ENCODE peak calls at places on chromosomes 5 and 9, in ten cellular contexts. N, M, H, O, C, P, G, X, R and F are unnamed samples. For H3K9me3, the result is how much of the 10 kb centered on the place peaks cover.

GRCh38 chr9:89254773-89255125 is 56.2 kb upstream of the CKS2 start:
- DNase-seq in G (no peak), N (no peak), R (no peak), C (no peak), M (no peak), X (no peak), O (no peak), P (no peak), H (no peak), F (no peak)

GRCh38 chr5:94374336-94374735 is 244.1 kb downstream of the KIAA0825 start:
- DNase-seq in M (no peak), R (no peak), G (no peak), N (no peak), H (no peak), P (no peak), X (no peak), O (no peak), C (no peak), F (no peak)

GRCh38 chr9:85228111-85228855 is 513.5 kb downstream of the AGTPBP1 start:
- DNase-seq in C (no peak), H (no peak), R (no peak), P (no peak), G (no peak), O (no peak), X (no peak), M (no peak), N (no peak), F (no peak)

GRCh38 chr5:167440846-167441245 is 850.6 kb upstream of the WWC1 start:
- DNase-seq in O (no peak), C (no peak), N (no peak), M (no peak), P (no peak), X (no peak), G (no peak), R (no peak), H (no peak), F (no peak)

GRCh38 chr5:100644206-100644605 is 109.0 kb downstream of the FAM174A start:
- DNase-seq in R (no peak), M (no peak), G (no peak), O (no peak), N (no peak), P (no peak), H (no peak), C (no peak), X (no peak), F (no peak)

GRCh38 chr9:35660966-35661413 is 2.9 kb downstream of the CCDC107 start:
- DNase-seq in N (no peak), P (no peak), G (no peak), X (peak), M (peak), R (no peak), H (peak), C (no peak), O (peak), F (no peak)

GRCh38 chr5:52725781-52726180 is 61.9 kb upstream of the ITGA1 start:
- DNase-seq in X (no peak), H (no peak), C (peak), G (no peak), P (no peak), M (peak), N (no peak), R (peak), O (no peak), F (peak)

GRCh38 chr9:93286252-93287188 is 102.6 kb downstream of the WNK2 start:
- DNase-seq in P (no peak), N (no peak), X (no peak), G (no peak), C (no peak), H (no peak), O (no peak), M (no peak), R (no peak), F (no peak)

GRCh38 chr5:146441896-146442295 is 5.2 kb upstream of the TCERG1 start:
- DNase-seq in N (no peak), O (no peak), C (no peak), P (no peak), M (no peak), G (no peak), X (no peak), H (no peak), R (no peak), F (no peak)

GRCh38 chr5:169767938-169768337 is 130.9 kb downstream of the DOCK2 start:
- DNase-seq in G (no peak), N (no peak), P (no peak), O (no peak), H (no peak), X (no peak), M (no peak), C (peak), R (peak), F (no peak)

GRCh38 chr5:172642511-172642910 is 1.4 kb downstream of the NEURL1B start:
- DNase-seq in P (no peak), R (no peak), H (no peak), X (no peak), N (no peak), C (no peak), G (no peak), M (no peak), O (no peak), F (no peak)

GRCh38 chr5:29896651-29897050 is 1296.8 kb upstream of the CDH6 start:
- DNase-seq in O (no peak), H (no peak), X (no peak), P (no peak), C (no peak), G (no peak), N (no peak), M (no peak), R (no peak), F (no peak)

GRCh38 chr9:5893134-5893505 is 2.4 kb downstream of the MLANA start:
- DNase-seq in N (no peak), R (no peak), M (no peak), C (no peak), O (no peak), G (no peak), X (no peak), H (peak), P (no peak), F (no peak)

GRCh38 chr5:100904259-100904822 is 1.3 kb upstream of the ST8SIA4 start:
- DNase-seq in C (no peak), P (no peak), M (peak), N (no peak), O (peak), R (no peak), H (no peak), G (no peak), X (peak), F (no peak)

GRCh38 chr5:125639858-125640257 is 783.4 kb upstream of the GRAMD2B start:
- DNase-seq in P (no peak), M (no peak), C (no peak), R (no peak), H (no peak), G (no peak), N (no peak), O (no peak), X (no peak), F (no peak)

GRCh38 chr5:85049020-85049419 is 664.3 kb upstream of the EDIL3 start:
- DNase-seq in N (no peak), C (no peak), H (peak), P (no peak), R (no peak), M (no peak), O (peak), G (no peak), X (no peak), F (no peak)

GRCh38 chr9:87554976-87555375 is 57.3 kb downstream of the DAPK1 start:
- DNase-seq in N (no peak), C (no peak), P (no peak), G (no peak), X (no peak), H (no peak), R (no peak), O (no peak), M (no peak), F (no peak)

GRCh38 chr9:98379572-98379971 is 124.1 kb upstream of the TBC1D2 start:
- DNase-seq in H (no peak), C (no peak), X (no peak), G (no peak), O (no peak), M (no peak), P (no peak), N (no peak), R (no peak), F (no peak)

GRCh38 chr5:14069021-14069420 is 74.1 kb upstream of the TRIO start:
- DNase-seq in C (no peak), P (no peak), R (no peak), M (no peak), X (no peak), H (no peak), N (no peak), O (no peak), G (no peak), F (no peak)

GRCh38 chr5:133240425-133241091 is 188.7 kb downstream of the HSPA4 start:
- DNase-seq in C (peak), N (peak), M (no peak), X (peak), G (peak), H (peak), O (peak), P (no peak), R (peak), F (peak)

GRCh38 chr5:150398432-150399157 is 14.1 kb downstream of the CD74 start:
- DNase-seq in P (no peak), R (no peak), X (peak), H (no peak), G (no peak), N (no peak), C (no peak), O (peak), M (peak), F (no peak)

GRCh38 chr9:127491516-127491915 is 40.2 kb downstream of the LRSAM1 start:
- DNase-seq in H (no peak), P (no peak), M (no peak), X (no peak), N (no peak), O (no peak), G (no peak), C (no peak), R (no peak), F (no peak)

GRCh38 chr9:125513634-125514413 is 193.2 kb downstream of the MAPKAP1 start:
- DNase-seq in G (peak), R (peak), M (peak), C (peak), N (peak), X (no peak), H (peak), O (peak), P (no peak), F (peak)

GRCh38 chr9:121182437-121182836 is 19.2 kb downstream of the RAB14 start:
- DNase-seq in C (no peak), H (no peak), P (no peak), O (no peak), N (no peak), M (no peak), R (no peak), X (no peak), G (no peak), F (no peak)

GRCh38 chr9:23771746-23772145 is 54.3 kb downstream of the ELAVL2 start:
- DNase-seq in G (no peak), R (no peak), C (no peak), N (no peak), P (no peak), M (no peak), X (no peak), H (no peak), O (no peak), F (no peak)

GRCh38 chr5:10286552-10287227 is 21.0 kb downstream of the CMBL start:
- DNase-seq in G (peak), P (no peak), O (no peak), X (no peak), M (no peak), H (no peak), N (peak), C (peak), R (no peak), F (no peak)

GRCh38 chr5:135140805-135141204 is 106.8 kb upstream of the PITX1 start:
- DNase-seq in O (peak), M (peak), C (peak), H (no peak), X (no peak), R (no peak), N (no peak), P (no peak), G (no peak), F (peak)

GRCh38 chr5:87780831-87781760 is 368.4 kb upstream of the CCNH start:
- DNase-seq in G (peak), C (peak), R (peak), X (peak), O (peak), M (peak), H (peak), P (peak), N (peak), F (peak)

GRCh38 chr9:106682420-106682819 is 180.5 kb upstream of the ZNF462 start:
- DNase-seq in G (no peak), N (no peak), M (no peak), H (no peak), P (no peak), O (no peak), X (no peak), C (no peak), R (no peak), F (no peak)

GRCh38 chr5:76485511-76485910 is 82.4 kb downstream of the IQGAP2 start:
- DNase-seq in M (no peak), X (no peak), N (no peak), C (no peak), G (no peak), P (no peak), H (no peak), O (no peak), R (no peak), F (no peak)

GRCh38 chr5:113122053-113122452 is 145.5 kb downstream of the DCP2 start:
- DNase-seq in N (peak), P (no peak), R (no peak), H (no peak), X (no peak), C (peak), O (no peak), M (no peak), G (no peak), F (no peak)

GRCh38 chr9:87263291-87263690 is 234.4 kb upstream of the DAPK1 start:
- DNase-seq in X (no peak), O (peak), N (no peak), M (no peak), G (no peak), H (no peak), C (no peak), R (no peak), P (peak), F (no peak)

GRCh38 chr9:117545846-117546245 is 131.0 kb upstream of the ASTN2 start:
- DNase-seq in C (no peak), H (no peak), O (no peak), R (no peak), G (no peak), X (no peak), P (no peak), N (no peak), M (no peak), F (no peak)

DNA sequence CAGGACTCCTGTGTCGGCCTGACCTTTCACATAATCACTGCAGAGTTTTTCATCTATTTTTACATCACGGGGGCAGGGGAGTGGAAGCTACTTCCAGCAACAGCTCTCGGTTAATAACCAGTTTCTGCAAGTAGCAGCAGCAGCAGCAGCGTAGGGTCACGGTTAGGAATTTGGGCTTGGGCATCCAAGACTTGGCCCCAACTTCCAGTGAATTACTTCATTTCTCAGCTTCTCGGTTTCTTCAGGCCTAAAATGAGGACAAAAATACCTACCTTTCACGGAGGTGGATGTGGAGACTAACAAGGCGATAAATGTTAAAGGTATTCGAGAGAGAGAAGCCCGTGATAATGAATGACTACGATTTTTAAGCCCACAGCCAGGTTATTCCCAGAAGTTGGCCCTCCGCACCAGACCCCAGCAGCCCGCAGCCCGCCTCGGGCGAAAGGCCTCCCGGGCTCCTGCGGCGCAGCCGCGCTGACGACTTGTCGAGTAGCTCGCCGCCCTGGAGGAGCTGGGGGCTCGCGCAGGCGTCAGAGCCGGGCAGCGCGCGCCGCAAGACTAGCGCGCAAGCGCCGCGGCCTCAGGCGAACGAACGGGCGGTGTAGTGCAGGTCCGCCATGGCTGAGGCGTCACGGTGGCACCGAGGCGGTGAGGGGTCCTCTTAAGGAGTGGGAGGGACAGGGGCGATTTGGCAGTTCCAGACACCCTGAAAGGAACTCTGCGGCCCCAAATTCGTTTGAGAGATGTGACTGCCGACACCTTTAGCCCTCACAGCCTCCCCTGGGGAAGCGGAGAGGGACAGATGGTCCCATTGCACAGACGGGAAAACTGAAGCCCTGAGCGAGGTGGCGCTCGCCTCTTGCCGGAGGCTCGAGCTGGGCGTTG is at the start of gene PKD2L2:
- DNase-seq in X (peak), M (peak), H (no peak), P (peak), N (peak), C (peak), G (peak), R (peak), O (peak), F (peak)
- TF ChIP-seq POLR2A in X (peak), M (peak), H (no peak), P (no peak), N (peak), C (peak), G (peak), R (peak), O (peak), F (peak)

GRCh38 chr9:133290751-133291302 is 15.8 kb upstream of the ABO start:
- DNase-seq in P (no peak), O (no peak), G (no peak), N (no peak), R (no peak), H (no peak), M (no peak), X (no peak), C (no peak), F (no peak)
- H3K9me3 ChIP-seq in P (under half), O (under half), G (under half), N (under half), R (under half), H (under half), M (under half), X (half or more), C (under half), F (under half)

GRCh38 chr5:7897014-7897600 is 28.2 kb downstream of the MTRR start:
- DNase-seq in H (peak), X (no peak), N (no peak), C (no peak), P (peak), R (no peak), G (no peak), O (peak), M (peak), F (no peak)
- TF ChIP-seq CTCF in H (peak), X (no peak), N (no peak), C (no peak), P (peak), R (no peak), G (no peak), O (peak), M (no peak), F (no peak)

GRCh38 chr5:517535-518100 is 6.6 kb downstream of the SLC9A3 start:
- DNase-seq in X (no peak), R (no peak), M (no peak), N (no peak), P (no peak), H (no peak), C (no peak), G (no peak), O (no peak), F (no peak)

GRCh38 chr5:518721-519120 is 5.5 kb downstream of the SLC9A3 start:
- DNase-seq in H (no peak), M (peak), X (no peak), N (no peak), P (no peak), O (no peak), R (no peak), C (no peak), G (no peak), F (peak)

GRCh38 chr5:520850-521226 is 3.4 kb downstream of the SLC9A3 start:
- DNase-seq in X (no peak), P (no peak), M (no peak), H (no peak), O (no peak), N (no peak), G (no peak), R (no peak), C (no peak), F (no peak)

GRCh38 chr5:522899-523657 is 1.2 kb downstream of the SLC9A3 start:
- DNase-seq in X (no peak), H (no peak), M (peak), R (no peak), G (no peak), O (no peak), N (no peak), P (no peak), C (no peak), F (no peak)

DNA sequence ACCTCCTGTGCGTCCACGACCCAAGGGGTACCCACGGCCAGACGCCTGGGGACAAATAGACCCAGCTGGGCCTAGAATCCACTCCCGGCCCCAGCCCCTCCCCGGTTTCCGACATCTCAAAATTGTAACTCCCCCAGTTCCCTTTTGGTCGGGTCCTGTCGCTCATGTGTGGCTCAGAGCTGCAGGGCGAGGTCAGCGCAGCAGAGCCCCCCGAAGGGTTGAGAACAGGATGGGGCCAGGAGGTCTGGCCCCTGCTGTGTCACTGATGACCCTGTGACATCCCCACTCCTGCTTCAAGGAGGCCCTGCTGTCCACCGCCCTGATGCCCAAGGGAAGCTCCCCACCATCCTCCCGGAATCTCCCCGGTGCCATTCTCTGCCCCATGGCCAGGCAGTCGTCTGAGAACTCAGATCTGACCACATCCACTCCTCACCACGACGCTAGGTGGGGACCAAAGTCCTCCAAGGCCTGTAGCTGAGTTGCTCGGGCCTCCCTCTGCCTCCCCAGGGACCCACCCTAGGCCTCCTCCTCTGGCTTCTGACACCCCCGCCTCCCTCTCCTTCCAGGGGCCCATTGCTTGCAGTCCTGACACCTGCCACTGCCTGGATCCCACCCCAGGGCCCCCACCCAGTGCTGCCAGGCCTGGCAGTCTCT is 3.9 kb downstream of the SLC9A3 start:
- DNase-seq in O (no peak), G (no peak), C (no peak), M (no peak), X (no peak), H (no peak), N (no peak), R (no peak), P (no peak), F (no peak)
- TF ChIP-seq POLR2A in O (no peak), G (no peak), C (no peak), M (no peak), X (no peak), H (no peak), N (no peak), R (no peak), P (no peak), F (no peak)

DNA sequence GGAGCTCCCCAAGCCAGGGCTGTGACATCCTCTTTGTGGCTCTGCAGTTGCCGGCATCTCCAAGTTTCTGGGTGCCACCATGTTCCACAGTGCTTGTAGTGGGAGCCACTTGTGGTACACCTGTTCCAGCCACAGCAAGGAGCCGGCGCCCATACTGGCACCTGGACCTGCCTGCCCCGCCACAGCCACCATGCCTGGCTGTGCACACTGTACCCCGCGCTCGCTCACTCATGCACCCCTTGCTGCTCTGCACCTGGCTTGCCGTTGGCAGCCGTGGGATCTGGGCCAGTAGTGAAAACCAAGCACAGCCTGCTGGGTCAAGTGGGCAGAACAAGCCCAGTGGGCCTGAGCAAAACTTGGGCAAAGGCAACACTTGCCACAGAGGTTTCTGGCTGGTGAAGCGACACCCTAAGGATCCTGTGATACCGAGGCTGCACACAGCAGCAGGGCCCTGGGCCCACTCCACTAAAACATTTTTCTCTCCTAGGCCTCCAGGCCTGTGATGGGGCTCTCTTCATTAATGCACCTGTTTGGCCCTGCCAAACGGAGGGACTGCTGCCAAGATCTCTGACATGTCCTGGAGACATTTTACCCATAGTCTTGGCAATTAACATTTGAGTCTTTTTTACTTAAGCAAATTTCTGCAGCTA is 2.8 kb downstream of the TRIM36 start:
- DNase-seq in G (no peak), C (no peak), O (no peak), R (no peak), H (no peak), N (no peak), M (no peak), X (peak), P (no peak), F (peak)
- H3K9me3 ChIP-seq in G (under half), C (under half), O (under half), R (under half), H (under half), N (under half), M (under half), X (under half), P (under half), F (under half)